ENCODE peak calls at places on chromosomes 13 and 19, in nine cellular contexts. R is M059J; I is dermis microvascular lymphatic vessel endothelial cell; J is activated CD8-positive, alpha-beta memory T cell treated with anti-CD3 and anti-CD28 coated beads for 4 hours; F is GOT3; G is H54; L is progenitor cell of endocrine pancreas; M is iPS-NIHi11; E is stimulated activated CD4-positive, alpha-beta T cell treated with anti-CD3 and anti-CD28 coated beads, Interleukin-15, amount 100 ng/mL, for 1 hour. S is an unnamed sample.

GRCh38 chr13:75530536-75530935 is 7.1 kb downstream of the COMMD6 start:
- DNase-seq in R (no peak), I (no peak), J (no peak), F (no peak), G (no peak), L (no peak), M (no peak), E (no peak), S (no peak)

GRCh38 chr19:33798701-33799111 is 2.0 kb downstream of the KCTD15 start:
- DNase-seq in R (no peak), I (no peak), J (no peak), F (no peak), G (no peak), L (no peak), M (no peak), E (no peak), S (no peak)

GRCh38 chr19:44796701-44797115 is 12.2 kb upstream of the BCAM start:
- DNase-seq in R (peak), I (peak), J (no peak), F (no peak), G (no peak), L (peak), M (peak), E (no peak), S (no peak)

GRCh38 chr19:17244618-17245534 is 843 bp downstream of the NR2F6 start:
- DNase-seq in R (no peak), I (no peak), J (no peak), F (no peak), G (no peak), L (no peak), M (no peak), E (no peak), S (no peak)

GRCh38 chr13:40206241-40207109 is 460.0 kb downstream of the FOXO1 start:
- DNase-seq in R (peak), I (peak), J (no peak), F (no peak), G (no peak), L (no peak), M (no peak), E (peak), S (no peak)

GRCh38 chr19:47445937-47446402 is 25.7 kb downstream of the SLC8A2 start:
- DNase-seq in R (peak), I (peak), J (peak), F (no peak), G (no peak), L (no peak), M (peak), E (peak), S (peak)

GRCh38 chr13:45718063-45718462 is 15.9 kb downstream of the CBY2 start:
- DNase-seq in R (peak), I (peak), J (no peak), F (no peak), G (peak), L (no peak), M (peak), E (no peak), S (no peak)

GRCh38 chr19:17327654-17328516 is 6.8 kb downstream of the ANO8 start:
- DNase-seq in R (no peak), I (peak), J (no peak), F (no peak), G (no peak), L (peak), M (peak), E (no peak), S (no peak)

GRCh38 chr19:14118165-14119051 is 846 bp upstream of the PRKACA start:
- DNase-seq in R (peak), I (peak), J (no peak), F (peak), G (no peak), L (no peak), M (no peak), E (no peak), S (no peak)

GRCh38 chr19:28887920-28888618 is 324.9 kb downstream of the UQCRFS1 start:
- DNase-seq in R (no peak), I (no peak), J (no peak), F (no peak), G (no peak), L (peak), M (peak), E (no peak), S (no peak)

GRCh38 chr19:14097532-14098151 is 7.1 kb upstream of the SAMD1 start:
- DNase-seq in R (no peak), I (no peak), J (no peak), F (no peak), G (no peak), L (no peak), M (no peak), E (no peak), S (no peak)

GRCh38 chr13:35992964-35993363 is 138.2 kb downstream of the DCLK1 start:
- DNase-seq in R (no peak), I (no peak), J (no peak), F (no peak), G (no peak), L (no peak), M (no peak), E (no peak), S (no peak)

GRCh38 chr19:49844138-49844740 is 6.7 kb upstream of the PTOV1 start:
- DNase-seq in R (no peak), I (no peak), J (no peak), F (no peak), G (no peak), L (no peak), M (no peak), E (no peak), S (no peak)